ENCODE peak calls at places on chromosomes 4 and X, in five cellular contexts. Z is right lobe of liver; O is CD4-positive, alpha-beta T cell; I is HCT116; L is left ventricle myocardium inferior. D is an unnamed sample.
A peak's percentile ranks its signal among the peaks of the same experiment; 100 is the strongest.

GRCh38 chr4:48058620-48059530 is 42.3 kb downstream of the NIPAL1 start:
- DNase-seq in I (no peak), L (no peak), O (no peak), Z (no peak), D (no peak)

GRCh38 chrX:17860811-17861495 is at the start of gene RAI2:
- DNase-seq in O (peak; percentile 34), L (peak; percentile 35), I (no peak), Z (no peak), D (no peak)

GRCh38 chr4:1074077-1074476 is 39.3 kb downstream of the RNF212 start:
- DNase-seq in L (no peak), I (no peak), O (no peak), Z (no peak), D (no peak)

GRCh38 chr4:155529197-155529596 is 137.5 kb upstream of the GUCY1A1 start:
- DNase-seq in I (no peak), L (no peak), O (no peak), Z (no peak), D (no peak)

GRCh38 chr4:119585771-119586170 is 42.8 kb downstream of the PDE5A start:
- DNase-seq in O (no peak), Z (no peak), L (no peak), I (no peak), D (no peak)

GRCh38 chrX:120029354-120029753 is 48.1 kb downstream of the RHOXF2B start:
- DNase-seq in Z (no peak), O (no peak), L (no peak), I (no peak), D (no peak)

GRCh38 chrX:124215786-124216185 is 116.7 kb upstream of the TEX13D start:
- DNase-seq in L (no peak), O (no peak), Z (no peak), I (no peak), D (no peak)

GRCh38 chr4:46937493-46937892 is 28.4 kb upstream of the COX7B2 start:
- DNase-seq in L (no peak), O (no peak), Z (no peak), I (no peak), D (no peak)

GRCh38 chr4:3424522-3425095 is 17.2 kb upstream of the HGFAC start:
- DNase-seq in O (no peak), Z (no peak), L (no peak), I (no peak), D (no peak)

GRCh38 chr4:25160714-25161598 is 707 bp upstream of the SEPSECS start:
- DNase-seq in Z (no peak), O (no peak), L (no peak), I (no peak), D (no peak)

GRCh38 chr4:183264614-183265013 is 55.5 kb downstream of the CLDN22 start:
- DNase-seq in I (no peak), O (no peak), L (no peak), Z (no peak), D (no peak)

GRCh38 chr4:56698329-56698728 is 17.2 kb upstream of the HOPX start:
- DNase-seq in Z (no peak), I (no peak), L (no peak), O (no peak), D (no peak)

GRCh38 chrX:110669572-110669971 is 126.0 kb downstream of the CHRDL1 start:
- DNase-seq in L (no peak), I (no peak), Z (no peak), O (no peak), D (no peak)

GRCh38 chr4:106868381-106869035 is 167.6 kb downstream of the DKK2 start:
- DNase-seq in O (no peak), I (peak; percentile 4), Z (no peak), L (no peak), D (no peak)

GRCh38 chrX:140765043-140765784 is 55.7 kb downstream of the LINC00632 start:
- DNase-seq in O (no peak), I (no peak), L (no peak), Z (no peak), D (no peak)

GRCh38 chr4:151408630-151409469 is at the start of gene FHIP1A:
- DNase-seq in O (peak; percentile 84), Z (peak; percentile 93), L (peak; percentile 62), I (peak; percentile 93), D (peak; percentile 21)

GRCh38 chr4:76198411-76199237 is 15.0 kb downstream of the SCARB2 start:
- DNase-seq in L (peak; percentile 46), O (no peak), Z (peak; percentile 73), I (no peak), D (peak; percentile 42)

GRCh38 chr4:153622093-153622492 is 62.0 kb upstream of the TLR2 start:
- DNase-seq in I (no peak), O (no peak), Z (no peak), L (no peak), D (no peak)

GRCh38 chr4:1748465-1748995 is 27.2 kb downstream of the TACC3 start:
- DNase-seq in I (peak; percentile 44), Z (peak; percentile 79), O (peak; percentile 64), L (peak; percentile 62), D (peak; percentile 41)

GRCh38 chr4:143225167-143225566 is 40.5 kb downstream of the USP38 start:
- DNase-seq in Z (no peak), L (no peak), I (no peak), O (no peak), D (no peak)

GRCh38 chrX:110394653-110395052 is 36.0 kb downstream of the RTL9 start:
- DNase-seq in Z (no peak), I (no peak), L (no peak), O (no peak), D (no peak)

GRCh38 chr4:34953145-34953799 is 1291.0 kb downstream of the ARAP2 start:
- DNase-seq in L (no peak), O (no peak), Z (no peak), I (peak; percentile 65), D (no peak)

GRCh38 chr4:110294165-110294564 is 95.8 kb upstream of the ELOVL6 start:
- DNase-seq in L (no peak), I (no peak), Z (no peak), O (no peak), D (no peak)

GRCh38 chrX:102650903-102651241 is 411 bp upstream of the GPRASP1 start:
- DNase-seq in Z (no peak), O (no peak), L (no peak), I (no peak), D (no peak)

GRCh38 chrX:102651242-102651967 is at the start of gene GPRASP1:
- DNase-seq in L (peak; percentile 64), Z (peak; percentile 47), O (peak; percentile 58), I (no peak), D (peak; percentile 11)

GRCh38 chrX:102654696-102655095 is 3.4 kb downstream of the GPRASP1 start:
- DNase-seq in I (no peak), L (peak; percentile 29), Z (peak; percentile 51), O (no peak), D (peak; percentile 46)

DNA sequence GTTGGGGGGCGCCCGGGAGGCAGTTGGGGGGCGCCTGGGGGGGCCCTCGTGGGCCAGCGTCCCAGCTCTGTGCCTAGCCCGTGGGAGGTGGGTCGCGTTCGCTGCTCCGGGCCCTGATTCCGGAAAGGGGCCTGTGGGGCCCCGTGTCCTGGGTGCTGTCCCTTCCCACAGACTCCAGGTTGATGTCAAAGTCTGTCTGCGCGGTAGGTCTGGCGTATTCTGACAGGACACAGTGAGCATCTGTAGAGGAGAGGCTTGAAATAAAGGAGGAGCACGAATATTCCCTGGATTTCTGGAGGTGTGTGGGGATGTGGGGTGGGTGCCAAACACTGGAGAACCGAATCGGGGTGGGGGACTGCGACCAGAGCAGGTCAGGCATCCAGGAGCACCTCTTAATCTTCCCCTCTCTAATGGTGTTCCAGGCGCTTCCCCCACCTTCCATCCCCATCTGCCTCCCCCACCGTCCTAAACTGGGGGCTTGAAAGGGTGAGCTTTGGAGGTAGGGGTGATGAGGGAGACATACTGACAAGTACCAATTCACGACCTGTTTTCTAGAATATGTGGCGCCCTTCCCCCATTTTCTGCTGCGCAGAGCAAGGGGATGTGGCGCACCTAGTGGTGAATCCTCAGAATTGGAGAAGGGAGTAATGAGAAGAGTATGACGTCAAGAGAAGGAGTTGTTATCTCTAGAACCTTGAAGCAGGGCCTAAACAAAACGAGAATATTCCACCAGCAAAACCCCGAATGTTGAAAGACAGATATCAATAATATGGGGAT is 873 bp downstream of the GPRASP1 start:
- DNase-seq in Z (peak; percentile 42), I (no peak), O (peak; percentile 39), L (no peak), D (peak; percentile 40)
- H3K27ac ChIP-seq in Z (no peak overlapping the region), I (no peak overlapping the region), O (peak overlapping the region; percentile 64), L (peak overlapping the region; percentile 67), D (peak overlapping the region; percentile 74)

GRCh38 chrX:101080326-101080725 is 1.6 kb downstream of the TMEM35A start:
- DNase-seq in O (no peak), Z (no peak), L (no peak), I (no peak), D (no peak)
- H3K27ac ChIP-seq in O (no peak overlapping the region), Z (no peak overlapping the region), L (no peak overlapping the region), I (no peak overlapping the region), D (no peak overlapping the region)

GRCh38 chr4:83046693-83047473 is 11.9 kb downstream of the COPS4 start:
- DNase-seq in L (no peak), Z (no peak), I (no peak), O (no peak), D (no peak)

GRCh38 chr4:83040269-83040668 is 5.3 kb downstream of the COPS4 start:
- DNase-seq in L (no peak), I (no peak), O (no peak), Z (no peak), D (no peak)

GRCh38 chr4:83043801-83044407 is 8.9 kb downstream of the COPS4 start:
- DNase-seq in O (no peak), I (no peak), Z (no peak), L (no peak), D (no peak)
- H3K27ac ChIP-seq in O (no peak overlapping the region), I (no peak overlapping the region), Z (no peak overlapping the region), L (no peak overlapping the region), D (no peak overlapping the region)

DNA sequence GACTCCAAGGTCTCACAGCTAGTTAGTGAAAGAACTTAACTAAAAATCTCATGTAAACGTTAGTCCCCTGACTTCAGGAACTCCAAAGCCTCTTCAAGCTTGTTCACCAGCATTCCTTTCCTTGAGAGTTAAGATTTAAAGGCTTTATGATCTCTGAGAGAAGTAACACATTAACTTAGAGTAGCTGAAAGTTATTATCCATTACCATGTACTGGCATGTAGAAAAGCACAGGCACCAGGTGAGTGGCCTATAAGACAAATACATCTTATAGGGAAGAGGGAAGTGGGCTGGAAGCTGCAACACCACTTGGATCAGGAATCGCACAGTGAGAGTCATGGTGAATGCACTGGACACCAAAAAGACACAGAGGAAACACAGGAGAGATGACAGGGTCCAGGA is 15.4 kb downstream of the PARM1 start:
- DNase-seq in Z (no peak), O (no peak), L (no peak), I (no peak), D (no peak)
- H3K27ac ChIP-seq in Z (no peak overlapping the region), O (no peak overlapping the region), L (peak overlapping the region; percentile 32), I (no peak overlapping the region), D (no peak overlapping the region)

GRCh38 chr4:4860381-4860802 is 927 bp downstream of the MSX1 start:
- DNase-seq in L (no peak), Z (no peak), I (no peak), O (no peak), D (no peak)
- H3K27ac ChIP-seq in L (peak overlapping the region; percentile 88), Z (no peak overlapping the region), I (peak overlapping the region; percentile 94), O (no peak overlapping the region), D (no peak overlapping the region)

GRCh38 chr4:6632125-6632524 is 8.4 kb upstream of the MRFAP1 start:
- DNase-seq in I (no peak), Z (no peak), O (no peak), L (no peak), D (no peak)
- H3K27ac ChIP-seq in I (no peak overlapping the region), Z (no peak overlapping the region), O (no peak overlapping the region), L (no peak overlapping the region), D (no peak overlapping the region)

GRCh38 chr4:93814722-93815121 is 13.8 kb upstream of the ATOH1 start:
- DNase-seq in O (no peak), L (no peak), Z (no peak), I (no peak), D (no peak)
- H3K27ac ChIP-seq in O (no peak overlapping the region), L (no peak overlapping the region), Z (no peak overlapping the region), I (no peak overlapping the region), D (no peak overlapping the region)